ENCODE peak calls at places on chromosomes 11 and 22, in seven cellular contexts. One of them, this sample, is unnamed. For H3K4me1, the result is how much of the 10 kb centered on the place peaks cover.

GRCh38 chr11:88337342-88338222 is at the start of gene CTSC:
- DNase-seq in H9: peak
- DNase-seq in heart left ventricle: peak
- DNase-seq in kidney: peak
- DNase-seq in ovary: peak
- DNase-seq in left ventricle myocardium inferior: peak
- DNase-seq in lower lobe of right lung: peak
- DNase-seq in this sample: peak

GRCh38 chr22:29706493-29706892 is 13.3 kb upstream of the CABP7 start:
- DNase-seq in lower lobe of right lung: no peak
- DNase-seq in heart left ventricle: no peak
- DNase-seq in kidney: no peak
- DNase-seq in ovary: no peak
- DNase-seq in H9: peak
- DNase-seq in left ventricle myocardium inferior: no peak
- DNase-seq in this sample: no peak

GRCh38 chr11:47399860-47400812 is 8.3 kb upstream of the SLC39A13 start:
- DNase-seq in H9: peak
- DNase-seq in lower lobe of right lung: no peak
- DNase-seq in ovary: no peak
- DNase-seq in left ventricle myocardium inferior: peak
- DNase-seq in kidney: peak
- DNase-seq in heart left ventricle: peak
- DNase-seq in this sample: no peak

GRCh38 chr11:45650166-45651095 is 15.0 kb downstream of the CHST1 start:
- DNase-seq in ovary: no peak
- DNase-seq in H9: no peak
- DNase-seq in left ventricle myocardium inferior: no peak
- DNase-seq in kidney: no peak
- DNase-seq in lower lobe of right lung: no peak
- DNase-seq in heart left ventricle: no peak
- DNase-seq in this sample: no peak

GRCh38 chr22:44166877-44167276 is 13.8 kb upstream of the PARVG start:
- DNase-seq in left ventricle myocardium inferior: no peak
- DNase-seq in heart left ventricle: no peak
- DNase-seq in kidney: peak
- DNase-seq in H9: no peak
- DNase-seq in lower lobe of right lung: no peak
- DNase-seq in ovary: no peak
- DNase-seq in this sample: no peak

GRCh38 chr11:104852811-104853210 is 45.4 kb downstream of the CASP12 start:
- DNase-seq in lower lobe of right lung: no peak
- DNase-seq in kidney: no peak
- DNase-seq in left ventricle myocardium inferior: no peak
- DNase-seq in heart left ventricle: no peak
- DNase-seq in H9: no peak
- DNase-seq in ovary: no peak
- DNase-seq in this sample: no peak

GRCh38 chr22:48753752-48754517 is 1073.7 kb downstream of the BRD1 start:
- DNase-seq in kidney: no peak
- DNase-seq in ovary: no peak
- DNase-seq in heart left ventricle: no peak
- DNase-seq in left ventricle myocardium inferior: no peak
- DNase-seq in lower lobe of right lung: no peak
- DNase-seq in H9: no peak
- DNase-seq in this sample: no peak

GRCh38 chr11:45104790-45105084 is 41.7 kb upstream of the PRDM11 start:
- DNase-seq in heart left ventricle: no peak
- DNase-seq in H9: no peak
- DNase-seq in kidney: peak
- DNase-seq in lower lobe of right lung: no peak
- DNase-seq in ovary: no peak
- DNase-seq in left ventricle myocardium inferior: no peak
- DNase-seq in this sample: no peak

GRCh38 chr11:11845066-11845465 is 3.3 kb downstream of the USP47 start:
- DNase-seq in ovary: no peak
- DNase-seq in lower lobe of right lung: no peak
- DNase-seq in H9: no peak
- DNase-seq in left ventricle myocardium inferior: no peak
- DNase-seq in kidney: no peak
- DNase-seq in heart left ventricle: no peak
- DNase-seq in this sample: no peak

GRCh38 chr22:48098243-48098935 is 1335.9 kb downstream of the TBC1D22A start:
- DNase-seq in left ventricle myocardium inferior: no peak
- DNase-seq in heart left ventricle: no peak
- DNase-seq in lower lobe of right lung: no peak
- DNase-seq in H9: no peak
- DNase-seq in kidney: no peak
- DNase-seq in ovary: no peak
- DNase-seq in this sample: no peak

GRCh38 chr11:27977031-27977430 is 130.9 kb downstream of the KIF18A start:
- DNase-seq in left ventricle myocardium inferior: no peak
- DNase-seq in heart left ventricle: no peak
- DNase-seq in ovary: no peak
- DNase-seq in lower lobe of right lung: no peak
- DNase-seq in kidney: no peak
- DNase-seq in H9: no peak
- DNase-seq in this sample: no peak

GRCh38 chr11:37973926-37974325 is 1375.9 kb upstream of the RAG2 start:
- DNase-seq in left ventricle myocardium inferior: no peak
- DNase-seq in kidney: no peak
- DNase-seq in heart left ventricle: no peak
- DNase-seq in ovary: no peak
- DNase-seq in H9: no peak
- DNase-seq in lower lobe of right lung: no peak
- DNase-seq in this sample: no peak

GRCh38 chr22:29692327-29692640 is 27.5 kb upstream of the CABP7 start:
- DNase-seq in left ventricle myocardium inferior: no peak
- DNase-seq in heart left ventricle: no peak
- DNase-seq in H9: no peak
- DNase-seq in kidney: no peak
- DNase-seq in lower lobe of right lung: no peak
- DNase-seq in ovary: no peak
- DNase-seq in this sample: no peak

GRCh38 chr11:125348704-125349635 is 147.1 kb downstream of the FEZ1 start:
- DNase-seq in lower lobe of right lung: peak
- DNase-seq in heart left ventricle: peak
- DNase-seq in left ventricle myocardium inferior: peak
- DNase-seq in H9: peak
- DNase-seq in ovary: peak
- DNase-seq in kidney: no peak
- DNase-seq in this sample: peak

GRCh38 chr22:40504285-40505249 is 132.0 kb downstream of the MRTFA start:
- DNase-seq in kidney: no peak
- DNase-seq in heart left ventricle: no peak
- DNase-seq in ovary: no peak
- DNase-seq in lower lobe of right lung: no peak
- DNase-seq in left ventricle myocardium inferior: no peak
- DNase-seq in H9: no peak
- DNase-seq in this sample: no peak

GRCh38 chr11:14232652-14233051 is 126.3 kb downstream of the RRAS2 start:
- DNase-seq in kidney: no peak
- DNase-seq in lower lobe of right lung: no peak
- DNase-seq in ovary: no peak
- DNase-seq in heart left ventricle: no peak
- DNase-seq in left ventricle myocardium inferior: no peak
- DNase-seq in H9: peak
- DNase-seq in this sample: no peak

GRCh38 chr11:66489636-66490035 is 9.4 kb downstream of the DPP3 start:
- DNase-seq in ovary: no peak
- DNase-seq in left ventricle myocardium inferior: no peak
- DNase-seq in kidney: no peak
- DNase-seq in lower lobe of right lung: no peak
- DNase-seq in H9: no peak
- DNase-seq in heart left ventricle: peak
- DNase-seq in this sample: no peak

GRCh38 chr22:49960967-49961600 is 512 bp downstream of the PIM3 start:
- DNase-seq in H9: no peak
- DNase-seq in lower lobe of right lung: peak
- DNase-seq in heart left ventricle: peak
- DNase-seq in left ventricle myocardium inferior: peak
- DNase-seq in ovary: peak
- DNase-seq in kidney: peak
- DNase-seq in this sample: peak
- H3K4me1 ChIP-seq in H9: under half
- H3K4me1 ChIP-seq in lower lobe of right lung: half or more
- H3K4me1 ChIP-seq in heart left ventricle: half or more
- H3K4me1 ChIP-seq in left ventricle myocardium inferior: half or more
- H3K4me1 ChIP-seq in ovary: under half
- H3K4me1 ChIP-seq in kidney: under half
- H3K4me1 ChIP-seq in this sample: under half

DNA sequence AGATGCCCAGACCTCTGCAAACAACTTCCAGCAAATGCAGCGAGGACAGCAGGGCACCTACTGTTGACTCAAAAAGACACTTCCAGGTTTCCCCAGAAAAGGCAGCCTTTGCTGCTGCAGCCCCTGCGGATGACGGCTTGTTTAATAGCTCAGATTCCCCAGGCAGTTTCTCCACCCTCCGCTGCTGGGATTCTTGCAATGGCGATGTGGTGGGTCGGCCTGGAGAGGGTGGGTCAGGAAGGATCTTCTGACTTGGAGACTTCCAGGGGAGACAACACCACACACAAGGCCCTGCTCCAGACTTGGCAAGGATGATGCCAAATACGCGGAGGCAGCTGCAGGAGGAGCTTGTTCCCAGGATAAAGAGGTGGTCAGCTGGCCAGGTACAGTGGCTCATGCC is 17.9 kb upstream of the TREH start:
- DNase-seq in kidney: no peak
- DNase-seq in H9: no peak
- DNase-seq in lower lobe of right lung: no peak
- DNase-seq in ovary: no peak
- DNase-seq in left ventricle myocardium inferior: no peak
- DNase-seq in heart left ventricle: no peak
- DNase-seq in this sample: no peak
- H3K4me1 ChIP-seq in kidney: under half
- H3K4me1 ChIP-seq in H9: under half
- H3K4me1 ChIP-seq in lower lobe of right lung: under half
- H3K4me1 ChIP-seq in ovary: under half
- H3K4me1 ChIP-seq in left ventricle myocardium inferior: under half
- H3K4me1 ChIP-seq in heart left ventricle: under half
- H3K4me1 ChIP-seq in this sample: under half

GRCh38 chr11:35179466-35180135 is 40.6 kb downstream of the CD44 start:
- DNase-seq in H9: no peak
- DNase-seq in ovary: no peak
- DNase-seq in kidney: no peak
- DNase-seq in heart left ventricle: no peak
- DNase-seq in lower lobe of right lung: no peak
- DNase-seq in left ventricle myocardium inferior: no peak
- DNase-seq in this sample: no peak

GRCh38 chr11:35182317-35182939 is 43.5 kb downstream of the CD44 start:
- DNase-seq in left ventricle myocardium inferior: no peak
- DNase-seq in heart left ventricle: no peak
- DNase-seq in lower lobe of right lung: no peak
- DNase-seq in H9: no peak
- DNase-seq in kidney: no peak
- DNase-seq in ovary: no peak
- DNase-seq in this sample: no peak

GRCh38 chr11:35178067-35178805 is 39.3 kb downstream of the CD44 start:
- DNase-seq in ovary: no peak
- DNase-seq in lower lobe of right lung: no peak
- DNase-seq in H9: no peak
- DNase-seq in heart left ventricle: no peak
- DNase-seq in left ventricle myocardium inferior: no peak
- DNase-seq in kidney: no peak
- DNase-seq in this sample: no peak

GRCh38 chr11:35178862-35179261 is 39.9 kb downstream of the CD44 start:
- DNase-seq in heart left ventricle: no peak
- DNase-seq in ovary: no peak
- DNase-seq in kidney: no peak
- DNase-seq in H9: no peak
- DNase-seq in left ventricle myocardium inferior: no peak
- DNase-seq in lower lobe of right lung: no peak
- DNase-seq in this sample: no peak

GRCh38 chr11:35180311-35181233 is 41.6 kb downstream of the CD44 start:
- DNase-seq in heart left ventricle: no peak
- DNase-seq in kidney: no peak
- DNase-seq in H9: no peak
- DNase-seq in lower lobe of right lung: no peak
- DNase-seq in left ventricle myocardium inferior: no peak
- DNase-seq in ovary: no peak
- DNase-seq in this sample: no peak
- H3K4me1 ChIP-seq in heart left ventricle: under half
- H3K4me1 ChIP-seq in kidney: under half
- H3K4me1 ChIP-seq in H9: under half
- H3K4me1 ChIP-seq in lower lobe of right lung: under half
- H3K4me1 ChIP-seq in left ventricle myocardium inferior: under half
- H3K4me1 ChIP-seq in ovary: under half
- H3K4me1 ChIP-seq in this sample: under half

GRCh38 chr22:38715176-38715764 is 9.5 kb downstream of the GTPBP1 start:
- DNase-seq in kidney: no peak
- DNase-seq in heart left ventricle: peak
- DNase-seq in ovary: no peak
- DNase-seq in H9: no peak
- DNase-seq in left ventricle myocardium inferior: no peak
- DNase-seq in lower lobe of right lung: no peak
- DNase-seq in this sample: peak

GRCh38 chr22:38712496-38713207 is 6.9 kb downstream of the GTPBP1 start:
- DNase-seq in H9: no peak
- DNase-seq in kidney: no peak
- DNase-seq in ovary: no peak
- DNase-seq in heart left ventricle: no peak
- DNase-seq in left ventricle myocardium inferior: no peak
- DNase-seq in lower lobe of right lung: no peak
- DNase-seq in this sample: no peak

GRCh38 chr22:38716271-38716670 is 10.5 kb downstream of the GTPBP1 start:
- DNase-seq in heart left ventricle: no peak
- DNase-seq in H9: no peak
- DNase-seq in lower lobe of right lung: no peak
- DNase-seq in ovary: no peak
- DNase-seq in kidney: no peak
- DNase-seq in left ventricle myocardium inferior: no peak
- DNase-seq in this sample: no peak

GRCh38 chr22:38715852-38716251 is 10.1 kb downstream of the GTPBP1 start:
- DNase-seq in ovary: no peak
- DNase-seq in heart left ventricle: peak
- DNase-seq in left ventricle myocardium inferior: no peak
- DNase-seq in H9: no peak
- DNase-seq in lower lobe of right lung: no peak
- DNase-seq in kidney: no peak
- DNase-seq in this sample: peak

DNA sequence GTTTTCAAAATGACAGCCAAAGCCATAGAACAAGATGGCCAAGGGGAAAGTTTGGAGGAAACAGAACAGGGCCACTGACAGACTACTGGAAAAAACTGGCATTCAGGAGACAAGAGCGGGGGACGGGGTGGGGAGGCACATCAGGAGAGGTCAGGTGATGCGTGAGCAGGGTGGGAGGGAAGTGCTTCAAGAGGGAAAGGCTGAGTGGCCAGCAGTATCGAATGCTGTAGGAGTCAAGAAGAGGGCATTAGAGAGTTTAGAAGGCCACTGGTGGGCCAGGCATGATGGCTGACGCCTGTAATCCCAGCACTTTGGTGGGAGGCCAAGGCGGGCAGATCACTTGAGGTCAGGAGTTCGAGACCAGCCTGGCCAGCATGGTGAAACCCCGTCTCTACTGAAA is 8.2 kb downstream of the GTPBP1 start:
- DNase-seq in kidney: no peak
- DNase-seq in lower lobe of right lung: no peak
- DNase-seq in left ventricle myocardium inferior: no peak
- DNase-seq in ovary: no peak
- DNase-seq in heart left ventricle: no peak
- DNase-seq in H9: no peak
- DNase-seq in this sample: no peak
- H3K4me1 ChIP-seq in kidney: under half
- H3K4me1 ChIP-seq in lower lobe of right lung: half or more
- H3K4me1 ChIP-seq in left ventricle myocardium inferior: half or more
- H3K4me1 ChIP-seq in ovary: under half
- H3K4me1 ChIP-seq in heart left ventricle: under half
- H3K4me1 ChIP-seq in H9: under half
- H3K4me1 ChIP-seq in this sample: under half

GRCh38 chr22:37336474-37337028 is 54.2 kb downstream of the CYTH4 start:
- DNase-seq in left ventricle myocardium inferior: no peak
- DNase-seq in heart left ventricle: no peak
- DNase-seq in kidney: no peak
- DNase-seq in H9: no peak
- DNase-seq in lower lobe of right lung: no peak
- DNase-seq in ovary: no peak
- DNase-seq in this sample: no peak
- H3K4me1 ChIP-seq in left ventricle myocardium inferior: under half
- H3K4me1 ChIP-seq in heart left ventricle: under half
- H3K4me1 ChIP-seq in kidney: under half
- H3K4me1 ChIP-seq in H9: under half
- H3K4me1 ChIP-seq in lower lobe of right lung: under half
- H3K4me1 ChIP-seq in ovary: under half
- H3K4me1 ChIP-seq in this sample: under half